ENCODE peak calls at places on chromosomes 5 and 9, in nine cellular contexts. A is NCI-H187; C is SJSA1; M is HT1080; P is NCI-H1417; Z is activated CD4-positive, alpha-beta T cell treated with anti-CD3 and anti-CD28 coated beads for 24 hours; L is upper lobe of right lung; U is GM19239; I is fibroblast of pulmonary artery. W is an unnamed sample.

GRCh38 chr5:63053019-63053638 is 474.5 kb downstream of the LRRC70 start:
- DNase-seq in Z (no peak), I (peak; percentile 92), C (no peak), U (no peak), L (no peak), P (no peak), A (no peak), M (peak; percentile 1), W (no peak)

GRCh38 chr5:141101059-141101458 is 786 bp downstream of the PCDHB3 start:
- DNase-seq in Z (no peak), L (no peak), M (no peak), A (no peak), I (no peak), U (no peak), P (no peak), C (no peak), W (no peak)

GRCh38 chr9:136626740-136627642 is 35.7 kb upstream of the EGFL7 start:
- DNase-seq in P (peak; percentile 1), I (no peak), M (no peak), A (no peak), L (no peak), Z (no peak), C (no peak), U (no peak), W (no peak)

GRCh38 chr5:159849437-159850191 is 66.7 kb upstream of the ADRA1B start:
- DNase-seq in C (peak; percentile 67), A (no peak), L (no peak), Z (no peak), P (no peak), U (no peak), I (peak; percentile 75), M (peak; percentile 92), W (peak; percentile 81)

GRCh38 chr5:153798830-153799229 is 239.9 kb downstream of the FAM114A2 start:
- DNase-seq in C (no peak), I (no peak), Z (no peak), M (no peak), P (no peak), A (no peak), L (no peak), U (no peak), W (no peak)

GRCh38 chr5:919356-920000 is 26.8 kb downstream of the TRIP13 start:
- DNase-seq in Z (no peak), I (no peak), U (no peak), P (no peak), A (no peak), C (peak; percentile 94), M (no peak), L (no peak), W (no peak)

GRCh38 chr9:27671591-27671990 is 98.3 kb upstream of the C9orf72 start:
- DNase-seq in U (no peak), M (no peak), L (no peak), Z (no peak), C (no peak), P (no peak), I (no peak), A (no peak), W (no peak)

GRCh38 chr9:117528225-117528624 is 113.4 kb upstream of the ASTN2 start:
- DNase-seq in P (no peak), L (no peak), C (no peak), I (no peak), Z (no peak), A (no peak), M (peak; percentile 6), U (no peak), W (no peak)

GRCh38 chr5:1511037-1511436 is 12.7 kb downstream of the LPCAT1 start:
- DNase-seq in U (no peak), P (no peak), A (no peak), M (no peak), L (peak; percentile 66), I (no peak), C (no peak), Z (no peak), W (no peak)

GRCh38 chr5:74468421-74468820 is 172.1 kb downstream of the ENC1 start:
- DNase-seq in M (no peak), L (no peak), Z (no peak), A (no peak), I (no peak), U (no peak), P (no peak), C (no peak), W (no peak)

GRCh38 chr9:119375892-119376291 is 6.7 kb upstream of the BRINP1 start:
- DNase-seq in Z (no peak), U (no peak), C (no peak), M (peak; percentile 32), P (no peak), I (no peak), A (no peak), L (no peak), W (no peak)

GRCh38 chr5:158139161-158139560 is 280.2 kb upstream of the CLINT1 start:
- DNase-seq in M (peak; percentile 86), P (no peak), I (no peak), U (no peak), L (no peak), A (no peak), Z (no peak), C (no peak), W (no peak)

GRCh38 chr9:108086624-108087023 is 597.1 kb upstream of the KLF4 start:
- DNase-seq in U (no peak), A (no peak), C (no peak), P (no peak), M (no peak), Z (no peak), I (no peak), L (no peak), W (no peak)

GRCh38 chr5:169980418-169981053 is at the start of gene INSYN2B:
- DNase-seq in C (peak; percentile 97), I (peak; percentile 92), M (peak; percentile 90), A (peak; percentile 5), Z (peak; percentile 1), P (peak; percentile 28), L (no peak), U (peak; percentile 16), W (peak; percentile 94)

GRCh38 chr5:171596391-171596878 is 177.0 kb downstream of the FGF18 start:
- DNase-seq in U (no peak), I (peak; percentile 92), P (no peak), A (no peak), Z (no peak), M (peak; percentile 93), L (peak; percentile 84), C (peak; percentile 93), W (peak; percentile 70)

GRCh38 chr5:161442471-161442870 is 104.1 kb downstream of the GABRB2 start:
- DNase-seq in M (no peak), P (no peak), Z (no peak), I (no peak), U (no peak), A (no peak), C (no peak), L (no peak), W (no peak)

GRCh38 chr5:147751156-147751830 is 31.2 kb downstream of the JAKMIP2 start:
- DNase-seq in A (peak; percentile 76), L (no peak), P (peak; percentile 84), M (no peak), C (no peak), U (no peak), Z (no peak), I (no peak), W (no peak)

GRCh38 chr9:136545065-136545965 is 533 bp downstream of the NOTCH1 start:
- DNase-seq in C (peak; percentile 47), M (peak; percentile 21), I (no peak), A (no peak), L (no peak), U (no peak), P (no peak), Z (peak; percentile 48), W (no peak)

GRCh38 chr9:13448482-13448881 is 169.0 kb upstream of the MPDZ start:
- DNase-seq in M (no peak), I (no peak), U (no peak), A (no peak), C (no peak), P (no peak), L (no peak), Z (no peak), W (no peak)

GRCh38 chr9:91180240-91180929 is 181.3 kb downstream of the AUH start:
- DNase-seq in U (no peak), A (no peak), M (no peak), I (no peak), P (no peak), C (no peak), Z (no peak), L (no peak), W (no peak)

GRCh38 chr5:102545175-102545574 is 46.4 kb upstream of the SLCO6A1 start:
- DNase-seq in M (peak; percentile 37), A (no peak), U (no peak), P (no peak), Z (no peak), I (peak; percentile 10), C (no peak), L (no peak), W (peak; percentile 7)

GRCh38 chr9:112496074-112496722 is 9.6 kb downstream of the KIAA1958 start:
- DNase-seq in L (no peak), A (no peak), C (no peak), P (no peak), Z (no peak), M (no peak), I (no peak), U (no peak), W (no peak)

GRCh38 chr5:135214897-135215616 is 181.0 kb upstream of the PITX1 start:
- DNase-seq in I (peak; percentile 69), C (no peak), M (peak; percentile 26), L (peak; percentile 36), P (no peak), U (no peak), Z (no peak), A (no peak), W (no peak)

GRCh38 chr9:136663311-136663679 is 579 bp downstream of the EGFL7 start:
- DNase-seq in P (no peak), C (no peak), L (no peak), U (no peak), I (no peak), M (no peak), Z (no peak), A (no peak), W (no peak)

GRCh38 chr5:10854526-10855277 is 93.7 kb upstream of the DAP start:
- DNase-seq in A (no peak), P (no peak), M (peak; percentile 78), L (no peak), C (no peak), Z (no peak), I (no peak), U (no peak), W (no peak)

GRCh38 chr5:123371575-123372179 is 51.5 kb downstream of the CEP120 start:
- DNase-seq in P (peak; percentile 46), M (peak; percentile 10), A (peak; percentile 15), C (peak; percentile 39), Z (peak; percentile 1), U (no peak), I (peak; percentile 33), L (peak; percentile 75), W (peak; percentile 6)

GRCh38 chr9:112921549-112921948 is 30.9 kb upstream of the SLC46A2 start:
- DNase-seq in A (no peak), U (no peak), P (peak; percentile 1), C (no peak), M (peak; percentile 16), I (peak; percentile 71), Z (no peak), L (no peak), W (peak; percentile 56)

GRCh38 chr5:164555809-164556208 is 1050.4 kb downstream of the MAT2B start:
- DNase-seq in A (no peak), C (no peak), U (no peak), M (no peak), I (peak; percentile 29), P (no peak), L (no peak), Z (no peak), W (no peak)

GRCh38 chr5:59943721-59944120 is 50.2 kb upstream of the PDE4D start:
- DNase-seq in Z (no peak), U (no peak), I (no peak), A (peak; percentile 61), C (no peak), L (no peak), M (no peak), P (peak; percentile 88), W (no peak)

GRCh38 chr5:73776405-73776804 is 150.4 kb downstream of the ARHGEF28 start:
- DNase-seq in A (no peak), I (no peak), L (no peak), Z (no peak), U (no peak), P (no peak), C (no peak), M (no peak), W (no peak)

GRCh38 chr5:74063821-74064598 is 438.0 kb downstream of the ARHGEF28 start:
- DNase-seq in A (no peak), U (no peak), L (no peak), Z (no peak), C (peak; percentile 96), P (no peak), M (peak; percentile 95), I (peak; percentile 67), W (peak; percentile 85)

W was measured in brain microvascular endothelial cell.